ENCODE peak calls at places on chromosomes 13 and 19, in six cellular contexts. One of them, this sample, is unnamed.

GRCh38 chr19:22600690-22601648 is 33.2 kb upstream of the ZNF492 start:
- DNase-seq in mammary epithelial cell: no peak
- DNase-seq in GM12878: no peak
- DNase-seq in neuronal stem cell: no peak
- DNase-seq in IMR-90: no peak
- DNase-seq in Karpas-422: no peak
- DNase-seq in this sample: no peak

GRCh38 chr13:28147489-28147888 is 9.1 kb downstream of the PAN3 start:
- DNase-seq in mammary epithelial cell: peak; percentile 70
- DNase-seq in IMR-90: peak; percentile 30
- DNase-seq in Karpas-422: no peak
- DNase-seq in neuronal stem cell: no peak
- DNase-seq in GM12878: no peak
- DNase-seq in this sample: no peak

GRCh38 chr19:31372245-31372781 is 23.1 kb upstream of the TSHZ3 start:
- DNase-seq in mammary epithelial cell: no peak
- DNase-seq in IMR-90: no peak
- DNase-seq in Karpas-422: no peak
- DNase-seq in GM12878: no peak
- DNase-seq in neuronal stem cell: no peak
- DNase-seq in this sample: no peak

GRCh38 chr13:19587635-19588300 is 26.4 kb upstream of the TPTE2 start:
- DNase-seq in IMR-90: peak; percentile 52
- DNase-seq in Karpas-422: peak; percentile 88
- DNase-seq in mammary epithelial cell: peak; percentile 35
- DNase-seq in GM12878: no peak
- DNase-seq in neuronal stem cell: no peak
- DNase-seq in this sample: no peak

GRCh38 chr13:22800726-22801401 is 379.9 kb upstream of the SGCG start:
- DNase-seq in GM12878: peak; percentile 12
- DNase-seq in mammary epithelial cell: no peak
- DNase-seq in neuronal stem cell: no peak
- DNase-seq in Karpas-422: no peak
- DNase-seq in IMR-90: peak; percentile 0
- DNase-seq in this sample: no peak

GRCh38 chr13:36288794-36289391 is 8.7 kb downstream of the CCDC169 start:
- DNase-seq in IMR-90: no peak
- DNase-seq in mammary epithelial cell: no peak
- DNase-seq in neuronal stem cell: peak; percentile 9
- DNase-seq in Karpas-422: no peak
- DNase-seq in GM12878: no peak
- DNase-seq in this sample: no peak

GRCh38 chr19:23766951-23767350 is 8.3 kb upstream of the ZNF681 start:
- DNase-seq in neuronal stem cell: no peak
- DNase-seq in GM12878: no peak
- DNase-seq in IMR-90: no peak
- DNase-seq in mammary epithelial cell: no peak
- DNase-seq in Karpas-422: no peak
- DNase-seq in this sample: no peak

GRCh38 chr13:98785968-98786367 is 33.5 kb upstream of the SLC15A1 start:
- DNase-seq in IMR-90: no peak
- DNase-seq in mammary epithelial cell: no peak
- DNase-seq in Karpas-422: no peak
- DNase-seq in neuronal stem cell: no peak
- DNase-seq in GM12878: no peak
- DNase-seq in this sample: no peak

GRCh38 chr19:54521022-54521859 is 18.6 kb downstream of the LAIR2 start:
- DNase-seq in IMR-90: no peak
- DNase-seq in Karpas-422: no peak
- DNase-seq in GM12878: peak; percentile 65
- DNase-seq in neuronal stem cell: no peak
- DNase-seq in mammary epithelial cell: no peak
- DNase-seq in this sample: no peak

GRCh38 chr13:46531953-46532352 is 21.0 kb upstream of the LRCH1 start:
- DNase-seq in Karpas-422: no peak
- DNase-seq in mammary epithelial cell: no peak
- DNase-seq in neuronal stem cell: no peak
- DNase-seq in GM12878: no peak
- DNase-seq in IMR-90: no peak
- DNase-seq in this sample: no peak

DNA sequence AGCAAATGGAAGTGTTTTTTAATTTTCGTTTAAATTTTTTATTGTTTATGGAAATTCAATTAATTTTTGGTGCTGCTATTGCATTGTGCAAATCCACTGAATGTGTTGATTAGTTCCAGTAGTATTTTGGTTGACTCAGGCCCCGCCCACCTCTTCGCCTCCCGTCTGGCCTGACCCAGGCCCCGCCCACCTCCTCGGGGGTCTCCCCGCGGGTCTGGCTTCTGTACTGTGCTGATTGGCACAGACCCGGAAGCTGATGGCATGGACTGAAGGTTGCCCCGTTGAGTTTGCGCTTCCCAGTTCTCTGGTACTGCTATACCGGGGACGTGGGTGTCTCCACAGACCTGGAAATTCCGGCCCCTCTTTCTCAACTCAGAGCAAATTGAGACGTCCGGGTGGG is 14.6 kb downstream of the ZNF701 start:
- DNase-seq in GM12878: no peak
- DNase-seq in IMR-90: no peak
- DNase-seq in neuronal stem cell: no peak
- DNase-seq in Karpas-422: no peak
- DNase-seq in mammary epithelial cell: no peak
- DNase-seq in this sample: no peak
- H3K9ac ChIP-seq in GM12878: no peak overlapping the region
- H3K9ac ChIP-seq in IMR-90: no peak overlapping the region
- H3K9ac ChIP-seq in neuronal stem cell: no peak overlapping the region
- H3K9ac ChIP-seq in Karpas-422: no peak overlapping the region
- H3K9ac ChIP-seq in mammary epithelial cell: no peak overlapping the region
- H3K9ac ChIP-seq in this sample: no peak overlapping the region

DNA sequence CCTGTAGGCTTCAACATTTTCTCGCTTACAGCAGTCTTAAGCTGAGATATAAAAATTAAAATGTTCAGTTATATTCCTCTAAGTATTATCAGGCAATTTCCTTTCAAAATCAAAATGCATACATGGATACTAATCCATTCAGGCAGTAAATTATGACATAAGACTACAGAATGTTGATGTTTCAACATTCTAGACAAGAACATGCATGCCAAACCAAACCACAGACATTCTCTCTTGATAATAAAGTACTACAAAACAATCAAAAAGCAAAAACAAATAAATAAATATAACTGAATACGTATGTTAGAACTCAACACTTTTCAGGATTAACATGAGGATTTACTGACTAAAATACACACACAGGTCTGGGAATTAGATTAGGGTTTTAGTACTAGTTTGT is 7.7 kb downstream of the DIS3 start:
- DNase-seq in GM12878: no peak
- DNase-seq in IMR-90: no peak
- DNase-seq in neuronal stem cell: no peak
- DNase-seq in Karpas-422: no peak
- DNase-seq in mammary epithelial cell: peak; percentile 52
- DNase-seq in this sample: no peak
- H3K4me3 ChIP-seq in GM12878: no peak overlapping the region
- H3K4me3 ChIP-seq in IMR-90: no peak overlapping the region
- H3K4me3 ChIP-seq in neuronal stem cell: no peak overlapping the region
- H3K4me3 ChIP-seq in Karpas-422: no peak overlapping the region
- H3K4me3 ChIP-seq in mammary epithelial cell: no peak overlapping the region
- H3K4me3 ChIP-seq in this sample: no peak overlapping the region

GRCh38 chr19:41545547-41545946 is 30.4 kb upstream of the CEACAM21 start:
- DNase-seq in GM12878: no peak
- DNase-seq in neuronal stem cell: no peak
- DNase-seq in IMR-90: no peak
- DNase-seq in Karpas-422: no peak
- DNase-seq in mammary epithelial cell: no peak
- DNase-seq in this sample: no peak

GRCh38 chr19:41547569-41547968 is 28.4 kb upstream of the CEACAM21 start:
- DNase-seq in GM12878: no peak
- DNase-seq in Karpas-422: no peak
- DNase-seq in IMR-90: no peak
- DNase-seq in mammary epithelial cell: no peak
- DNase-seq in neuronal stem cell: no peak
- DNase-seq in this sample: no peak

GRCh38 chr19:41548954-41549688 is 26.8 kb upstream of the CEACAM21 start:
- DNase-seq in mammary epithelial cell: no peak
- DNase-seq in GM12878: no peak
- DNase-seq in IMR-90: no peak
- DNase-seq in Karpas-422: no peak
- DNase-seq in neuronal stem cell: peak; percentile 37
- DNase-seq in this sample: no peak

GRCh38 chr19:41546386-41546789 is 29.6 kb upstream of the CEACAM21 start:
- DNase-seq in GM12878: no peak
- DNase-seq in IMR-90: no peak
- DNase-seq in Karpas-422: no peak
- DNase-seq in neuronal stem cell: no peak
- DNase-seq in mammary epithelial cell: no peak
- DNase-seq in this sample: no peak

DNA sequence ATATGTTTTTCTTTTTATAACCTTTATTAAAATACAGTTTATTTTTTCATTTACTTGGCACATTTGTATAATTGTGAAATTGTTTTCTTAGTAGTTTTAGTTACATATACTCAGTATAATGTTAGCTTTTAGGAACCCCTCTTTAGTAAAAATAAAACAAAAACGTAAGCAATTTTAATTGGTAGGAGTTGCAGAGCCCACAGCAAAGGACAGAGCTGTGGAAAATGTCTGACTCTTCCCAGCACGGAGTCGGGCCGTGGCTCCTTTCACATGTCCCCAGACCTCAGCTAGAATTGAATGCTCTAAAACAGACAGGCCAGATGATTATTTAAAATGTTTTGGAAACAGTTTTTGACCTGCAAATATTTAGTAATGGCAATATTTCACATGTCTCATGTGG is 27.9 kb upstream of the CEACAM21 start:
- DNase-seq in neuronal stem cell: no peak
- DNase-seq in mammary epithelial cell: no peak
- DNase-seq in IMR-90: no peak
- DNase-seq in GM12878: no peak
- DNase-seq in Karpas-422: no peak
- DNase-seq in this sample: no peak
- H3K9ac ChIP-seq in neuronal stem cell: no peak overlapping the region
- H3K9ac ChIP-seq in mammary epithelial cell: no peak overlapping the region
- H3K9ac ChIP-seq in IMR-90: no peak overlapping the region
- H3K9ac ChIP-seq in GM12878: no peak overlapping the region
- H3K9ac ChIP-seq in Karpas-422: no peak overlapping the region
- H3K9ac ChIP-seq in this sample: no peak overlapping the region

GRCh38 chr19:58558623-58559274 is 338 bp upstream of the UBE2M start:
- DNase-seq in neuronal stem cell: peak; percentile 99
- DNase-seq in GM12878: peak; percentile 95
- DNase-seq in Karpas-422: peak; percentile 97
- DNase-seq in mammary epithelial cell: peak; percentile 97
- DNase-seq in IMR-90: peak; percentile 98
- DNase-seq in this sample: peak; percentile 97

GRCh38 chr19:58559275-58560006 is 1.0 kb upstream of the UBE2M start:
- DNase-seq in mammary epithelial cell: peak; percentile 77
- DNase-seq in GM12878: peak; percentile 76
- DNase-seq in IMR-90: peak; percentile 89
- DNase-seq in Karpas-422: peak; percentile 93
- DNase-seq in neuronal stem cell: peak; percentile 86
- DNase-seq in this sample: peak; percentile 90

GRCh38 chr19:58560921-58561320 is 2.5 kb upstream of the UBE2M start:
- DNase-seq in GM12878: no peak
- DNase-seq in Karpas-422: peak; percentile 54
- DNase-seq in mammary epithelial cell: no peak
- DNase-seq in IMR-90: no peak
- DNase-seq in neuronal stem cell: no peak
- DNase-seq in this sample: no peak

GRCh38 chr19:58561373-58562125 is 3.1 kb upstream of the UBE2M start:
- DNase-seq in neuronal stem cell: no peak
- DNase-seq in GM12878: no peak
- DNase-seq in IMR-90: no peak
- DNase-seq in mammary epithelial cell: no peak
- DNase-seq in Karpas-422: no peak
- DNase-seq in this sample: no peak

DNA sequence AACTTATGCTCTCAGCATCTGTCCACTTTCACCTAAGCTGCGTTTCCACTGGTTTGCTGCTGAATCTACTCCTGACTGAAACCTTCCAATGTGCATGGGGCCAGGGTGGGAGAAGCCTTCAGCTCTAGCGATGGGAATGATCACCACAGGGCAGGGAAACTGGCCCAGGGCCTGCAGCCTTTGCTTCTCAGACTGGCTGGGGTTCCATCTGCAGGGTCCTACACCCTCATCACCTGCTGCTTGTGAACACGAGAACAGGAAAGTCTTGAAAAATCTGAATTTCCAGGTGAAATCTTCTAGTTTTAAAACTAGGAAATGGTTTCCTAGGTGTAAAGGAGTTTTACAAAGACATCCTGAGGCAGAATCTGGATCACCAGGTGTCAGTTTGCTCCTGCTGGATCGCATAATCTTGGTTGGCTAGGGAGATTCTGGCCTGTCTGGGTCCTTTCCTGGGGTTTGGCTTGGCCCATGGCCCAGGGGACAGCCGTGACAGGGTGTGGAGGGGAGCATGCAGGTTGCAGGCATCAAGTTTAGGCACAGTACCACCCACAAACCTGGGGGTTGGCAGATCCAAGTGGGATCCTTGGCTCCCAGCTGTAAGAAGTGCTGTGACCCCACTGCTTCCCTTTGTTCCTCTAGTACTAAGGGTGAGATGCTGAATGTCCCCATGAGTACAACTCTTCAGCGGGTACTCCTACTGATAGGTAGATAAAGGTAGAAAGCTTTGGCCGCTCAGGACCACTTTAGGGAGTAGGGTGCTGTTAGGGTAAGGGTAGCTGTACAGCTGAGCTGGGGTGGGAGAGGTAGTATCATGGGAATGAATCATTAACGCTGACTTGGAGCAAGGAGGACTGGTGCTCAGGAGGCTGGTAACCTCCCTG is 1.8 kb upstream of the UBE2M start:
- DNase-seq in Karpas-422: no peak
- DNase-seq in GM12878: no peak
- DNase-seq in mammary epithelial cell: no peak
- DNase-seq in IMR-90: no peak
- DNase-seq in neuronal stem cell: no peak
- DNase-seq in this sample: no peak
- H3K4me3 ChIP-seq in Karpas-422: peak overlapping the region; percentile 73
- H3K4me3 ChIP-seq in GM12878: peak overlapping the region; percentile 89
- H3K4me3 ChIP-seq in mammary epithelial cell: peak overlapping the region; percentile 70
- H3K4me3 ChIP-seq in IMR-90: peak overlapping the region; percentile 40
- H3K4me3 ChIP-seq in neuronal stem cell: peak overlapping the region; percentile 77
- H3K4me3 ChIP-seq in this sample: peak overlapping the region; percentile 76

DNA sequence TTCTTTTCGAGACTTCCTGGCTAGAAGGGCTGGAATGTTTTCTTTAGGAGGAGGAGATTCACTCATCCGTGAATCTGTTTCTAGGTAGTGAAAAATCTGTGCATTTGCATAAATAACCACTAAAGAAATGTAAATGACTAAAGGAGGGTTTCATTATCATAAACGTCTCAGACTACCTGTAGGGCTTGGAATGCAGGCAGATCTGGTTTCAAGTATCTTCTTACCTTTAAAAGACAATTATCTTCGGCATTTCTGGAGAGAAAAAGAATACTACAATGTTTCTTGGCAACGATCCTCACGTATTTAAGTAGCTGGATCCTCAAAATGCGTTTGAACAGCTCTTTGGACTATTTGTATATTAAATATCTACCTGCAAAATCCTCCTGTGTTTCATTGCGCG is 291.0 kb upstream of the ARGLU1 start:
- DNase-seq in mammary epithelial cell: no peak
- DNase-seq in neuronal stem cell: no peak
- DNase-seq in Karpas-422: no peak
- DNase-seq in IMR-90: no peak
- DNase-seq in GM12878: no peak
- DNase-seq in this sample: no peak
- H3K9ac ChIP-seq in mammary epithelial cell: no peak overlapping the region
- H3K9ac ChIP-seq in neuronal stem cell: no peak overlapping the region
- H3K9ac ChIP-seq in Karpas-422: no peak overlapping the region
- H3K9ac ChIP-seq in IMR-90: no peak overlapping the region
- H3K9ac ChIP-seq in GM12878: no peak overlapping the region
- H3K9ac ChIP-seq in this sample: peak overlapping the region; percentile 49

GRCh38 chr19:17556995-17557394 is 1.5 kb downstream of the COLGALT1 start:
- DNase-seq in GM12878: no peak
- DNase-seq in Karpas-422: no peak
- DNase-seq in mammary epithelial cell: no peak
- DNase-seq in IMR-90: no peak
- DNase-seq in neuronal stem cell: no peak
- DNase-seq in this sample: no peak
- H3K4me3 ChIP-seq in GM12878: peak overlapping the region; percentile 88
- H3K4me3 ChIP-seq in Karpas-422: peak overlapping the region; percentile 89
- H3K4me3 ChIP-seq in mammary epithelial cell: no peak overlapping the region
- H3K4me3 ChIP-seq in IMR-90: no peak overlapping the region
- H3K4me3 ChIP-seq in neuronal stem cell: no peak overlapping the region
- H3K4me3 ChIP-seq in this sample: no peak overlapping the region

This sample was measured in H1.